ENCODE peak calls at places on chromosome 12, in ten cellular contexts. F is HCEC 1CT; Z is lower leg skin; K is cardiac muscle cell; D is activated naive CD4-positive, alpha-beta T cell treated with anti-CD3 and anti-CD28 coated beads for 36 hours; C is left kidney; T is caudate nucleus; Q is iris pigment epithelial cell; W is astrocyte of the spinal cord; B is body of pancreas. U is an unnamed sample.

GRCh38 chr12:131883521-131883900 is 10.9 kb upstream of the ULK1 start:
- DNase-seq in D (no peak), W (no peak), B (no peak), Z (no peak), K (no peak), Q (no peak), F (no peak), C (no peak), T (no peak), U (no peak)

GRCh38 chr12:110829308-110829707 is 17.5 kb upstream of the CCDC63 start:
- DNase-seq in T (no peak), Z (no peak), D (no peak), W (no peak), B (no peak), K (no peak), F (no peak), C (no peak), Q (no peak), U (no peak)

GRCh38 chr12:32826807-32827412 is 69.7 kb downstream of the PKP2 start:
- DNase-seq in C (no peak), F (no peak), Q (no peak), B (no peak), K (peak), Z (no peak), W (no peak), T (no peak), D (no peak), U (peak)

GRCh38 chr12:69068431-69068830 is 135.5 kb upstream of the CPM start:
- DNase-seq in T (no peak), B (peak), K (no peak), Q (peak), D (peak), Z (no peak), C (no peak), W (peak), F (peak), U (no peak)

GRCh38 chr12:121114806-121115205 is 17.9 kb upstream of the P2RX7 start:
- DNase-seq in C (no peak), T (no peak), Q (no peak), B (no peak), W (no peak), K (no peak), D (no peak), Z (no peak), F (no peak), U (no peak)

GRCh38 chr12:13099066-13099909 is 4.2 kb downstream of the GSG1 start:
- DNase-seq in C (peak), F (no peak), W (peak), K (no peak), B (no peak), T (no peak), Q (no peak), Z (no peak), D (no peak), U (no peak)

GRCh38 chr12:646303-647038 is 16.8 kb downstream of the NINJ2 start:
- DNase-seq in D (no peak), W (no peak), Z (no peak), F (no peak), Q (peak), B (peak), K (no peak), C (no peak), T (no peak), U (no peak)

GRCh38 chr12:96487214-96487613 is 2.2 kb upstream of the CFAP54 start:
- DNase-seq in K (no peak), D (no peak), B (no peak), T (no peak), C (no peak), F (peak), W (peak), Q (peak), Z (no peak), U (no peak)

GRCh38 chr12:20798561-20798960 is 11.9 kb upstream of the SLCO1B3 start:
- DNase-seq in Q (peak), B (no peak), Z (no peak), C (peak), F (peak), W (peak), D (no peak), K (peak), T (no peak), U (no peak)

GRCh38 chr12:125304029-125304428 is 238.8 kb downstream of the AACS start:
- DNase-seq in Q (no peak), F (no peak), Z (no peak), K (no peak), T (no peak), C (no peak), D (no peak), B (no peak), W (no peak), U (no peak)

GRCh38 chr12:57016348-57016747 is at the start of gene TAC3:
- DNase-seq in T (no peak), K (peak), W (no peak), D (no peak), Q (no peak), C (peak), Z (no peak), B (no peak), F (no peak), U (peak)

GRCh38 chr12:15001733-15002471 is 29.1 kb downstream of the PDE6H start:
- DNase-seq in T (no peak), D (no peak), Z (peak), W (peak), C (peak), B (peak), K (peak), Q (peak), F (peak), U (peak)

GRCh38 chr12:9135903-9136310 is 20.2 kb upstream of the A2M start:
- DNase-seq in W (no peak), D (no peak), C (no peak), Q (no peak), B (no peak), T (no peak), K (no peak), F (no peak), Z (no peak), U (no peak)

GRCh38 chr12:65840793-65841670 is 16.7 kb downstream of the HMGA2 start:
- DNase-seq in D (no peak), F (peak), T (no peak), C (no peak), Q (no peak), B (no peak), K (no peak), Z (no peak), W (no peak), U (no peak)

GRCh38 chr12:90100619-90101018 is 392.0 kb upstream of the ATP2B1 start:
- DNase-seq in W (no peak), K (no peak), B (no peak), T (no peak), C (no peak), Q (no peak), F (no peak), D (no peak), Z (no peak), U (no peak)

U was measured in BE2C.